ENCODE peak calls at places on chromosome 18, in nine cellular contexts. A, P, D, E, C, Z, M, O and N are unnamed samples.

GRCh38 chr18:25230658-25231326 is 121.2 kb downstream of the ZNF521 start:
- DNase-seq in A (no peak), P (peak), D (peak), E (no peak), C (no peak), Z (peak), M (no peak), O (peak), N (no peak)

GRCh38 chr18:69220529-69220928 is 180.2 kb upstream of the DOK6 start:
- DNase-seq in A (no peak), P (no peak), D (no peak), E (no peak), C (no peak), Z (no peak), M (no peak), O (no peak), N (peak)

GRCh38 chr18:47226660-47227059 is 24.8 kb downstream of the SKOR2 start:
- DNase-seq in A (no peak), P (no peak), D (no peak), E (no peak), C (no peak), Z (no peak), M (no peak), O (no peak), N (no peak)

GRCh38 chr18:50331691-50332090 is 43.2 kb upstream of the SKA1 start:
- DNase-seq in A (no peak), P (no peak), D (no peak), E (no peak), C (no peak), Z (no peak), M (no peak), O (no peak), N (no peak)

GRCh38 chr18:73807551-73808192 is 340.0 kb downstream of the FBXO15 start:
- DNase-seq in A (no peak), P (no peak), D (no peak), E (no peak), C (no peak), Z (no peak), M (no peak), O (no peak), N (no peak)

GRCh38 chr18:67957684-67958083 is 441.2 kb upstream of the DSEL start:
- DNase-seq in A (no peak), P (no peak), D (no peak), E (no peak), C (no peak), Z (no peak), M (no peak), O (no peak), N (no peak)

GRCh38 chr18:5513947-5514346 is 29.9 kb downstream of the EPB41L3 start:
- DNase-seq in A (no peak), P (no peak), D (no peak), E (no peak), C (no peak), Z (no peak), M (no peak), O (no peak), N (no peak)

GRCh38 chr18:43774497-43774896 is 497.2 kb upstream of the SYT4 start:
- DNase-seq in A (no peak), P (no peak), D (no peak), E (peak), C (no peak), Z (no peak), M (no peak), O (no peak), N (no peak)

GRCh38 chr18:47260924-47261701 is 9.7 kb upstream of the SKOR2 start:
- DNase-seq in A (no peak), P (no peak), D (no peak), E (peak), C (no peak), Z (no peak), M (no peak), O (no peak), N (no peak)

GRCh38 chr18:13614318-13614643 is 112.1 kb downstream of the FAM210A start:
- DNase-seq in A (no peak), P (no peak), D (no peak), E (no peak), C (no peak), Z (peak), M (no peak), O (no peak), N (no peak)

GRCh38 chr18:55355220-55355619 is 232.8 kb downstream of the TCF4 start:
- DNase-seq in A (no peak), P (no peak), D (no peak), E (no peak), C (no peak), Z (no peak), M (no peak), O (no peak), N (no peak)

GRCh38 chr18:75010260-75010659 is 198.7 kb downstream of the PTGR3 start:
- DNase-seq in A (no peak), P (no peak), D (no peak), E (no peak), C (no peak), Z (no peak), M (no peak), O (no peak), N (no peak)
- H3K4me3 ChIP-seq in A (no peak), P (no peak), D (no peak), E (no peak), C (no peak), Z (no peak), M (no peak), O (no peak), N (no peak)

DNA sequence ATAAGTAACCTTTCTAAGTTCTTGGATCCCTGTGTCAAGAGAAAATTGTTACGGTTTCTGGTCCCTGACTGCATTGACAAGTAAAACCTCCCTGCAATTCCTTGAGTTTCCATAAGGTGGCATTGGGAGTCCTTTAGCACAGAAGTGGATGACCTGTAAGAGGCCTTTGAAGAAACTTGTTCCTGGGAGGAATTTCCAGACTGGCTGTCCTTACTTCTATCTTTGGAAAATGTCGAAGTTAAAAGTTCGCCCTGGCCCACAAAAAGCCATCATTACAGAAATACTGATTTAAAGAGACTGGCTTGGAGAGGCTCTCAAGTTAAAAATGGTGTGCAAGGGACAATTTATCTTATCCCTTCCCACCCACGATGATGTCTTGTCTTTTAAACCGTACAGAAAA is 218.4 kb downstream of the CDH20 start:
- DNase-seq in A (peak), P (peak), D (peak), E (peak), C (no peak), Z (peak), M (no peak), O (peak), N (peak)
- H3K4me3 ChIP-seq in A (no peak), P (no peak), D (no peak), E (no peak), C (no peak), Z (no peak), M (no peak), O (no peak), N (no peak)

GRCh38 chr18:31720867-31721266 is 36.5 kb upstream of the B4GALT6 start:
- DNase-seq in A (no peak), P (no peak), D (no peak), E (no peak), C (no peak), Z (no peak), M (no peak), O (no peak), N (no peak)

GRCh38 chr18:31722369-31722957 is 38.1 kb upstream of the B4GALT6 start:
- DNase-seq in A (peak), P (peak), D (peak), E (peak), C (no peak), Z (peak), M (no peak), O (peak), N (peak)

GRCh38 chr18:31723998-31724711 is 36.5 kb downstream of the SLC25A52 start:
- DNase-seq in A (no peak), P (no peak), D (no peak), E (no peak), C (no peak), Z (no peak), M (peak), O (no peak), N (no peak)

GRCh38 chr18:31721596-31721995 is 37.2 kb upstream of the B4GALT6 start:
- DNase-seq in A (no peak), P (no peak), D (no peak), E (no peak), C (no peak), Z (no peak), M (no peak), O (no peak), N (no peak)

GRCh38 chr18:31723639-31723997 is 37.1 kb downstream of the SLC25A52 start:
- DNase-seq in A (no peak), P (no peak), D (no peak), E (no peak), C (no peak), Z (no peak), M (no peak), O (no peak), N (no peak)
- H3K4me3 ChIP-seq in A (peak), P (peak), D (no peak), E (no peak), C (peak), Z (no peak), M (no peak), O (peak), N (peak)

GRCh38 chr18:62523631-62524442 is 1.0 kb downstream of the ZCCHC2 start:
- DNase-seq in A (peak), P (peak), D (no peak), E (peak), C (peak), Z (peak), M (peak), O (peak), N (no peak)

GRCh38 chr18:62522510-62523254 is at the start of gene ZCCHC2:
- DNase-seq in A (peak), P (peak), D (peak), E (peak), C (peak), Z (peak), M (peak), O (peak), N (peak)

GRCh38 chr18:62522178-62522509 is 681 bp upstream of the ZCCHC2 start:
- DNase-seq in A (no peak), P (no peak), D (no peak), E (no peak), C (no peak), Z (no peak), M (no peak), O (no peak), N (no peak)

GRCh38 chr18:62524443-62525200 is 1.8 kb downstream of the ZCCHC2 start:
- DNase-seq in A (peak), P (peak), D (no peak), E (peak), C (peak), Z (peak), M (peak), O (peak), N (no peak)

GRCh38 chr18:62523255-62523588 is 397 bp downstream of the ZCCHC2 start:
- DNase-seq in A (no peak), P (no peak), D (no peak), E (no peak), C (peak), Z (no peak), M (no peak), O (no peak), N (no peak)
- H3K4me3 ChIP-seq in A (no peak), P (peak), D (peak), E (peak), C (peak), Z (no peak), M (peak), O (peak), N (peak)

GRCh38 chr18:41395695-41396094 is 559.3 kb upstream of the PIK3C3 start:
- DNase-seq in A (no peak), P (peak), D (no peak), E (no peak), C (no peak), Z (no peak), M (no peak), O (peak), N (no peak)

GRCh38 chr18:41396861-41397260 is 558.2 kb upstream of the PIK3C3 start:
- DNase-seq in A (no peak), P (no peak), D (no peak), E (no peak), C (no peak), Z (no peak), M (no peak), O (peak), N (no peak)

GRCh38 chr18:41396211-41396610 is 558.8 kb upstream of the PIK3C3 start:
- DNase-seq in A (no peak), P (no peak), D (no peak), E (no peak), C (no peak), Z (no peak), M (no peak), O (no peak), N (no peak)

GRCh38 chr18:41389936-41390667 is 564.9 kb upstream of the PIK3C3 start:
- DNase-seq in A (no peak), P (no peak), D (no peak), E (no peak), C (no peak), Z (no peak), M (no peak), O (no peak), N (no peak)

DNA sequence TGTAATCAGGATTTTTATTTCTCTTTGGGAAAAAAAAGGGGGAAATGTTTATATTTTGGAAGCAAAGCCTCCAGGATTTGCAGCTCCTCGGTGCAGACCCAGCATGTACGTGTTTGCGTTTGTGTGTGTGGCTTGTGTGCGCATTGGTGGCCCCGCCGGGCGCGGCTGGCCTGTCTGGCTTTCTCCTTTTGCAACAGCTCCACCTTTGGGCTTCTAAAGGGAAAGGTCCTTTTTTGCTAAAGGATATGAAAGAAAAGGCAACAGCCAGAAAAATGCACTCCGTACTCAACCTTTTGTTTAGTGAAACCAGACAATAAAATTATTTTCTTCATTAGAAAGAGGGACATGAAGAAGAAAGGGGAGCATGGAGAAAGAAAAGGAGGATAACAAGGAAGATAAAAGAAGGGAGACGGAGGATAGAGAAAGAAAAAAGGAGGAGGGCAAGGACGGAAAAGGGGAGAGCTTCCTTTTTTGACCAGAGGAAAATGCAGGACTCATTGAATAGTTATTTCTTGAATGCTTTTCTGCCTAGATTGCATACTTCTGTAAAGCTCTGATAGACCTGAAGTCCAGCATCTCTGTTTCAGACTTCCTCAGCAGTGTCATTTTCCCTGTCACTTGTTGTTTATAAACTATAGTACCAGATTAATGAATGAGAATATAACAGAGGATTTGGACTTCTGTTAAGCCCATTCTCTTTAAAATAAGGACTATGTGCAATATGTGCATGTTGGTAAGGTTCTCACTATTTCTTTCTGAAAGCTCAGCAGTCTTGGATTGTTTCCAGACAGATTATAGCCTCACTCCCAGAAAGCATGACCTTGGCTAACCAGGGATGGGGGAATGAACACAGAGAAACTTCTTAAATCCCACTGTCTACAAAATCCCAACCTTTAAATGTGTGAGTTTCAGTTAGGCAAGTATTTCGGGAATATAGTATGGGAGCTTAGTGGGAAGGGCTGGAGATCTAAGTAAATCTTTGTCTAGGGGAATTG is 563.1 kb upstream of the PIK3C3 start:
- DNase-seq in A (peak), P (peak), D (no peak), E (peak), C (no peak), Z (peak), M (peak), O (peak), N (peak)
- H3K4me3 ChIP-seq in A (no peak), P (peak), D (no peak), E (peak), C (no peak), Z (no peak), M (no peak), O (peak), N (peak)

GRCh38 chr18:500230-500555 is 308 bp downstream of the COLEC12 start:
- DNase-seq in A (no peak), P (no peak), D (no peak), E (peak), C (no peak), Z (no peak), M (no peak), O (peak), N (no peak)

GRCh38 chr18:500556-501405 is at the start of gene COLEC12:
- DNase-seq in A (no peak), P (no peak), D (no peak), E (peak), C (no peak), Z (no peak), M (no peak), O (no peak), N (no peak)

GRCh38 chr18:501406-501714 is 859 bp upstream of the COLEC12 start:
- DNase-seq in A (no peak), P (no peak), D (no peak), E (peak), C (no peak), Z (no peak), M (no peak), O (no peak), N (no peak)

GRCh38 chr18:498901-499300 is 1.6 kb downstream of the COLEC12 start:
- DNase-seq in A (no peak), P (no peak), D (no peak), E (no peak), C (no peak), Z (no peak), M (no peak), O (no peak), N (no peak)

DNA sequence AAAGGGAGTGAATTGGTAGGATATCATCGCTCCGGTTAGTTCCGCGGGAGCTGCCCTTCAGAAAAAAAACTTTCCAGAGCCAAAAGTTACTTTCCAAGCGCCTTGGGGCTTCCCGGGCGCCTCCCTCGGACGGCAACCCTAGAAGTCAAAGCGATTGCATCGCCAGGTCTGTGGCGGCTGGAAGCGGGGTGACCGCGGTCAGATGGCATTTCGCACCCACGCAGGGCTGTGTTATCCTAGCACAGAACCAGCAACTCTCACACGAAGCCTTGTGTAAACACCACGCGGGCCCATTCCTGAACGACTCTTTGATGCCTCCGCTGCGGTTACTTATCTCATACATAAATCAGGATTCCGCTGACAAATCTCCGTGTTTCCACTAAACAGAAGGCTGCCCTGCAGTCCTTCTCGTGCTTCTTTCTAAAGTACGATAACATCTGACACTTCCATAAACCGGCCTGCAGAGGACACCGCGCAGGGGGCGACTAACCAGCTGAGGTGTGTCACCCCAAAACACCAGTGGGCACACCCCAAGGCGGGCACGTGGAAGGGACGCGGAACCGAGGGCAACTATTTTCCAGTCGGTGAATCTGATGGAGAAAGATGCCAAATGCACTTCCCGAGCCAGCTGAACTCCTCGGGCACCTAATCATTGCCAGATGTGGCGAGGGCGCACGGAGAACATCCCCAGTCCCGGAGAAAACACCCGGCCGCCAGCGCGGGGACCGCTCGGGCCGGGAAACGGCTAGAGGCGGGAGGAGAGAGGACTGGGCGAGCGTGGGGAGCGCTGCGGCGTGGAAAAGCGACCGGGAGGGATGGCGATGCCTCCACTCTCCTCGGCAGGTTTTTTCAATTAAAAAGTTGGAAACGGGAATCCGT is 911 bp downstream of the COLEC12 start:
- DNase-seq in A (peak), P (peak), D (peak), E (peak), C (no peak), Z (no peak), M (no peak), O (peak), N (peak)
- H3K4me3 ChIP-seq in A (peak), P (peak), D (peak), E (peak), C (peak), Z (no peak), M (no peak), O (no peak), N (peak)

GRCh38 chr18:33821503-33821902 is 243.5 kb downstream of the ASXL3 start:
- DNase-seq in A (no peak), P (peak), D (no peak), E (no peak), C (no peak), Z (no peak), M (no peak), O (peak), N (no peak)

GRCh38 chr18:33817096-33817495 is 239.1 kb downstream of the ASXL3 start:
- DNase-seq in A (no peak), P (no peak), D (peak), E (no peak), C (no peak), Z (no peak), M (no peak), O (peak), N (peak)

GRCh38 chr18:33826151-33826550 is 248.1 kb downstream of the ASXL3 start:
- DNase-seq in A (no peak), P (no peak), D (no peak), E (no peak), C (no peak), Z (no peak), M (no peak), O (no peak), N (no peak)

GRCh38 chr18:33818145-33818544 is 240.1 kb downstream of the ASXL3 start:
- DNase-seq in A (no peak), P (no peak), D (no peak), E (no peak), C (no peak), Z (no peak), M (no peak), O (no peak), N (no peak)

GRCh38 chr18:33820517-33821368 is 242.7 kb downstream of the ASXL3 start:
- DNase-seq in A (no peak), P (no peak), D (no peak), E (peak), C (no peak), Z (no peak), M (no peak), O (no peak), N (no peak)
- H3K4me3 ChIP-seq in A (no peak), P (peak), D (no peak), E (peak), C (peak), Z (no peak), M (no peak), O (no peak), N (peak)